ENCODE peak calls at places on chromosomes 7 and 10, in five cellular contexts. R, Y, O, E and J are unnamed samples.

GRCh38 chr10:70355234-70356021 is 27.0 kb downstream of the LRRC20 start:
- DNase-seq in R (no peak), Y (no peak), O (no peak), E (peak), J (no peak)

GRCh38 chr7:157219154-157219553 is 80.4 kb downstream of the UBE3C start:
- DNase-seq in R (no peak), Y (no peak), O (no peak), E (no peak), J (no peak)

GRCh38 chr10:102230861-102231356 is 4.8 kb downstream of the ELOVL3 start:
- DNase-seq in R (no peak), Y (no peak), O (peak), E (peak), J (peak)

GRCh38 chr7:2928256-2928612 is 84.1 kb upstream of the GNA12 start:
- DNase-seq in R (no peak), Y (no peak), O (peak), E (no peak), J (no peak)

GRCh38 chr7:82347808-82348207 is 95.8 kb downstream of the CACNA2D1 start:
- DNase-seq in R (no peak), Y (no peak), O (no peak), E (no peak), J (no peak)

GRCh38 chr10:124632064-124632531 is 112.1 kb downstream of the FAM53B start:
- DNase-seq in R (no peak), Y (no peak), O (peak), E (peak), J (peak)

GRCh38 chr10:99084161-99084560 is 151.5 kb downstream of the HPSE2 start:
- DNase-seq in R (no peak), Y (no peak), O (no peak), E (no peak), J (no peak)

GRCh38 chr10:68315582-68315981 is 16.3 kb upstream of the HNRNPH3 start:
- DNase-seq in R (no peak), Y (no peak), O (no peak), E (no peak), J (no peak)

GRCh38 chr7:83271212-83272099 is 108.8 kb upstream of the PCLO start:
- DNase-seq in R (peak), Y (no peak), O (no peak), E (no peak), J (no peak)

GRCh38 chr10:128005858-128006257 is 99.0 kb downstream of the PTPRE start:
- DNase-seq in R (no peak), Y (no peak), O (no peak), E (no peak), J (no peak)

GRCh38 chr7:66326501-66327180 is 121.5 kb downstream of the TPST1 start:
- DNase-seq in R (peak), Y (no peak), O (no peak), E (no peak), J (no peak)

GRCh38 chr7:87510430-87510875 is 35.0 kb upstream of the ABCB4 start:
- DNase-seq in R (no peak), Y (no peak), O (no peak), E (no peak), J (no peak)

GRCh38 chr7:22627136-22627535 is 99.9 kb upstream of the IL6 start:
- DNase-seq in R (peak), Y (no peak), O (no peak), E (no peak), J (no peak)

GRCh38 chr10:22368976-22369375 is 23.7 kb downstream of the SPAG6 start:
- DNase-seq in R (no peak), Y (no peak), O (no peak), E (no peak), J (no peak)

GRCh38 chr10:3754727-3755439 is 30.1 kb downstream of the KLF6 start:
- DNase-seq in R (peak), Y (peak), O (peak), E (peak), J (no peak)

GRCh38 chr7:26292768-26293560 is 1.3 kb downstream of the SNX10 start:
- DNase-seq in R (no peak), Y (no peak), O (peak), E (peak), J (no peak)

GRCh38 chr10:3196971-3197353 is 24.4 kb upstream of the PITRM1 start:
- DNase-seq in R (no peak), Y (no peak), O (no peak), E (no peak), J (no peak)

GRCh38 chr10:21523557-21524008 is 1.9 kb downstream of the SKIDA1 start:
- DNase-seq in R (no peak), Y (no peak), O (no peak), E (no peak), J (no peak)

GRCh38 chr7:116211006-116211912 is 920 bp downstream of the TES start:
- DNase-seq in R (peak), Y (peak), O (peak), E (peak), J (peak)